ENCODE peak calls at places on chromosomes 1 and 21, in eight cellular contexts. E, U, R, Z, I, M, W and P are unnamed samples.

GRCh38 chr1:21149430-21149861 is 27.3 kb downstream of the EIF4G3 start:
- DNase-seq in W (no peak), E (no peak), U (peak), M (no peak), I (peak), R (peak), Z (peak), P (peak)

GRCh38 chr21:41254090-41254700 is 62.4 kb upstream of the FAM3B start:
- DNase-seq in U (no peak), R (no peak), W (no peak), Z (no peak), M (no peak), I (no peak), E (no peak), P (no peak)

GRCh38 chr1:41241748-41242644 is at the start of gene SCMH1:
- DNase-seq in I (peak), U (peak), E (peak), Z (no peak), R (peak), W (peak), M (peak), P (peak)

GRCh38 chr1:235917267-235917811 is 50.6 kb upstream of the LYST start:
- DNase-seq in U (peak), Z (peak), M (peak), R (peak), I (peak), W (peak), E (no peak), P (peak)

GRCh38 chr1:83998599-83999315 is at the start of gene TTLL7:
- DNase-seq in M (peak), R (peak), W (peak), E (peak), Z (peak), U (peak), I (peak), P (peak)

GRCh38 chr1:205335692-205336091 is 14.1 kb upstream of the NUAK2 start:
- DNase-seq in R (peak), U (peak), I (peak), E (peak), W (peak), Z (peak), M (peak), P (peak)

GRCh38 chr1:4461726-4462290 is 192.6 kb upstream of the AJAP1 start:
- DNase-seq in W (no peak), I (no peak), R (no peak), Z (no peak), U (no peak), M (no peak), E (no peak), P (no peak)

GRCh38 chr1:152112101-152112884 is 3.0 kb downstream of the TCHH start:
- DNase-seq in I (no peak), M (peak), Z (no peak), E (peak), R (peak), W (no peak), U (no peak), P (no peak)

GRCh38 chr1:178645157-178645825 is 79.8 kb upstream of the RALGPS2 start:
- DNase-seq in W (no peak), Z (no peak), M (no peak), U (no peak), E (peak), R (no peak), I (no peak), P (no peak)

GRCh38 chr21:33273044-33273443 is 6.9 kb downstream of the IL10RB start:
- DNase-seq in E (no peak), I (no peak), R (no peak), M (no peak), W (no peak), U (no peak), Z (no peak), P (no peak)

GRCh38 chr1:115654125-115654524 is 12.4 kb downstream of the VANGL1 start:
- DNase-seq in M (no peak), U (no peak), W (no peak), E (no peak), Z (no peak), R (no peak), I (no peak), P (no peak)

GRCh38 chr1:86516366-86516765 is 30.5 kb upstream of the CLCA4 start:
- DNase-seq in E (no peak), W (no peak), I (no peak), U (no peak), R (no peak), Z (no peak), M (no peak), P (no peak)

GRCh38 chr1:15622707-15623373 is 5.6 kb downstream of the DDI2 start:
- DNase-seq in W (no peak), Z (no peak), E (no peak), R (no peak), M (no peak), I (no peak), U (no peak), P (no peak)